ENCODE peak calls at places on chromosomes 4 and X, in four cellular contexts. A, E, W and Z are unnamed samples.

GRCh38 chr4:32219306-32220075 is 1499.3 kb downstream of the PCDH7 start:
- DNase-seq in A (no peak), W (no peak), E (no peak), Z (no peak)

GRCh38 chrX:148609766-148610698 is 109.6 kb downstream of the AFF2 start:
- DNase-seq in A (no peak), E (no peak), W (no peak), Z (no peak)

GRCh38 chr4:183326853-183327252 is 4.6 kb upstream of the CLDN24 start:
- DNase-seq in A (no peak), W (no peak), E (no peak), Z (peak)

GRCh38 chrX:46551494-46552128 is 6.4 kb upstream of the ZNF674 start:
- DNase-seq in W (no peak), E (no peak), A (no peak), Z (no peak)

GRCh38 chr4:119284876-119285611 is 36.9 kb downstream of the FABP2 start:
- DNase-seq in A (no peak), W (no peak), E (no peak), Z (no peak)

GRCh38 chr4:187304131-187304530 is 580.5 kb upstream of the FAT1 start:
- DNase-seq in E (no peak), A (no peak), W (no peak), Z (no peak)

GRCh38 chr4:149426461-149426860 is 389.2 kb downstream of the IQCM start:
- DNase-seq in A (no peak), E (no peak), W (no peak), Z (no peak)

GRCh38 chr4:123631699-123632098 is 235.1 kb downstream of the SPRY1 start:
- DNase-seq in A (no peak), W (no peak), E (no peak), Z (no peak)

GRCh38 chr4:6470502-6471302 is 1.7 kb downstream of the PPP2R2C start:
- DNase-seq in E (peak), W (no peak), A (peak), Z (peak)